ENCODE peak calls at places on chromosomes 12 and 14, in four cellular contexts. One of them, this sample, is unnamed.

GRCh38 chr12:52944683-52945388 is 4.1 kb upstream of the KRT18 start:
- DNase-seq in K562: no peak
- DNase-seq in GM12878: no peak
- DNase-seq in HepG2: no peak
- DNase-seq in this sample: no peak

GRCh38 chr14:21385170-21385904 is 1.5 kb upstream of the SUPT16H start:
- DNase-seq in GM12878: no peak
- DNase-seq in HepG2: no peak
- DNase-seq in K562: no peak
- DNase-seq in this sample: no peak

GRCh38 chr12:2375871-2376270 is 323.1 kb downstream of the CACNA1C start:
- DNase-seq in HepG2: no peak
- DNase-seq in GM12878: no peak
- DNase-seq in K562: no peak
- DNase-seq in this sample: no peak

GRCh38 chr12:55972045-55972843 is 1.6 kb upstream of the RAB5B start:
- DNase-seq in GM12878: no peak
- DNase-seq in K562: no peak
- DNase-seq in HepG2: peak
- DNase-seq in this sample: no peak

GRCh38 chr12:54358945-54359761 is 5.1 kb downstream of the GPR84 start:
- DNase-seq in GM12878: peak
- DNase-seq in K562: peak
- DNase-seq in HepG2: peak
- DNase-seq in this sample: peak

GRCh38 chr14:86015916-86016315 is 486.0 kb downstream of the FLRT2 start:
- DNase-seq in K562: no peak
- DNase-seq in HepG2: no peak
- DNase-seq in GM12878: no peak
- DNase-seq in this sample: no peak

GRCh38 chr12:84134797-84135366 is 777.7 kb downstream of the SLC6A15 start:
- DNase-seq in GM12878: no peak
- DNase-seq in HepG2: no peak
- DNase-seq in K562: no peak
- DNase-seq in this sample: no peak

GRCh38 chr12:2811791-2812190 is 677 bp upstream of the ITFG2 start:
- DNase-seq in K562: no peak
- DNase-seq in HepG2: no peak
- DNase-seq in GM12878: no peak
- DNase-seq in this sample: no peak

GRCh38 chr12:69443916-69444315 is 26.3 kb upstream of the FRS2 start:
- DNase-seq in K562: no peak
- DNase-seq in HepG2: no peak
- DNase-seq in GM12878: no peak
- DNase-seq in this sample: no peak

GRCh38 chr12:123939716-123940626 is 32.7 kb downstream of the CCDC92 start:
- DNase-seq in HepG2: no peak
- DNase-seq in K562: no peak
- DNase-seq in GM12878: no peak
- DNase-seq in this sample: no peak

GRCh38 chr14:99569725-99570541 is 34.1 kb downstream of the CCDC85C start:
- DNase-seq in HepG2: no peak
- DNase-seq in K562: no peak
- DNase-seq in GM12878: no peak
- DNase-seq in this sample: no peak

GRCh38 chr14:45426685-45427282 is 173.8 kb upstream of the MIS18BP1 start:
- DNase-seq in GM12878: peak
- DNase-seq in HepG2: peak
- DNase-seq in K562: peak
- DNase-seq in this sample: peak

GRCh38 chr12:43444940-43445564 is 107.0 kb downstream of the ADAMTS20 start:
- DNase-seq in HepG2: peak
- DNase-seq in K562: peak
- DNase-seq in GM12878: peak
- DNase-seq in this sample: peak

GRCh38 chr14:37599527-37600368 is 4.3 kb downstream of the TTC6 start:
- DNase-seq in HepG2: no peak
- DNase-seq in K562: no peak
- DNase-seq in GM12878: no peak
- DNase-seq in this sample: peak

GRCh38 chr12:442235-442884 is 17.4 kb upstream of the B4GALNT3 start:
- DNase-seq in K562: peak
- DNase-seq in HepG2: peak
- DNase-seq in GM12878: no peak
- DNase-seq in this sample: peak

GRCh38 chr12:80188566-80188965 is 89.2 kb downstream of the OTOGL start:
- DNase-seq in HepG2: no peak
- DNase-seq in K562: no peak
- DNase-seq in GM12878: no peak
- DNase-seq in this sample: no peak

GRCh38 chr12:79818856-79819255 is 116.0 kb downstream of the PPP1R12A start:
- DNase-seq in HepG2: no peak
- DNase-seq in GM12878: no peak
- DNase-seq in K562: no peak
- DNase-seq in this sample: no peak

GRCh38 chr12:46402861-46403731 is 30.5 kb upstream of the SLC38A2 start:
- DNase-seq in GM12878: no peak
- DNase-seq in K562: no peak
- DNase-seq in HepG2: peak
- DNase-seq in this sample: no peak

GRCh38 chr12:93879476-93880376 is 202.6 kb downstream of the CRADD start:
- DNase-seq in HepG2: no peak
- DNase-seq in K562: no peak
- DNase-seq in GM12878: no peak
- DNase-seq in this sample: no peak

GRCh38 chr14:83478741-83479140 is 1945.1 kb upstream of the SEL1L start:
- DNase-seq in HepG2: no peak
- DNase-seq in K562: no peak
- DNase-seq in GM12878: no peak
- DNase-seq in this sample: no peak

GRCh38 chr14:92121207-92121669 is 268 bp downstream of the NDUFB1 start:
- DNase-seq in K562: no peak
- DNase-seq in HepG2: peak
- DNase-seq in GM12878: no peak
- DNase-seq in this sample: peak

GRCh38 chr12:19200261-19200660 is 70.7 kb downstream of the PLEKHA5 start:
- DNase-seq in GM12878: no peak
- DNase-seq in K562: no peak
- DNase-seq in HepG2: no peak
- DNase-seq in this sample: no peak

GRCh38 chr12:19201653-19202052 is 72.1 kb downstream of the PLEKHA5 start:
- DNase-seq in HepG2: no peak
- DNase-seq in GM12878: no peak
- DNase-seq in K562: no peak
- DNase-seq in this sample: no peak

GRCh38 chr12:19198272-19198671 is 68.7 kb downstream of the PLEKHA5 start:
- DNase-seq in HepG2: no peak
- DNase-seq in K562: no peak
- DNase-seq in GM12878: no peak
- DNase-seq in this sample: no peak

GRCh38 chr12:19196959-19197630 is 67.6 kb downstream of the PLEKHA5 start:
- DNase-seq in GM12878: no peak
- DNase-seq in HepG2: no peak
- DNase-seq in K562: no peak
- DNase-seq in this sample: no peak

GRCh38 chr12:19199322-19199721 is 69.8 kb downstream of the PLEKHA5 start:
- DNase-seq in GM12878: no peak
- DNase-seq in K562: no peak
- DNase-seq in HepG2: no peak
- DNase-seq in this sample: no peak
- TF ChIP-seq SP1 in GM12878: no peak
- TF ChIP-seq SP1 in K562: no peak
- TF ChIP-seq SP1 in HepG2: no peak
- TF ChIP-seq SP1 in this sample: no peak

DNA sequence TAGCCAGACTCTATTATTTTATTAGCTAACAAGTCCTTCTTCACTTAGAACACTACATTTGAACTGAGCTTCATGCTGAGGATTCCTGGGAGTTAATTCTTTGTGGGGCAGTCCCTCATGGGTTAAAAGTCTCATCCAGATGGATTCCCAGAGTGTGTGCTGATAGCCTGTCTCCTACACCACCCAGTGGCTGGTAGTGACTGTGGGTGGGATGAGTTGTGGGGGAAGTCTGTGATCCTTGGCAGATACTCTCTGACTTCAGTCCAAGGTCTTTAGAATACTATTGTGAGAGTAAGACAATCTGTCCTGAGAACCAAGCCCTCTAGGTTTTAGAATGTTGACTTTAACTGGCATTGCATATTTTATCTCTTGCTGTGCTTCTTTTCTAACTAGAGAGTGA is 37.2 kb downstream of the AKAP6 start:
- DNase-seq in K562: no peak
- DNase-seq in GM12878: no peak
- DNase-seq in HepG2: no peak
- DNase-seq in this sample: no peak
- TF ChIP-seq BHLHE40 in K562: no peak
- TF ChIP-seq BHLHE40 in GM12878: no peak
- TF ChIP-seq BHLHE40 in HepG2: no peak
- TF ChIP-seq BHLHE40 in this sample: no peak

GRCh38 chr12:130162771-130163460 is 652 bp downstream of the FZD10 start:
- DNase-seq in GM12878: no peak
- DNase-seq in HepG2: no peak
- DNase-seq in K562: no peak
- DNase-seq in this sample: no peak

GRCh38 chr12:130160711-130161231 is 1.5 kb upstream of the FZD10 start:
- DNase-seq in HepG2: no peak
- DNase-seq in GM12878: no peak
- DNase-seq in K562: no peak
- DNase-seq in this sample: no peak

GRCh38 chr12:130162267-130162666 is at the start of gene FZD10:
- DNase-seq in K562: no peak
- DNase-seq in GM12878: no peak
- DNase-seq in HepG2: no peak
- DNase-seq in this sample: peak

GRCh38 chr12:130160306-130160705 is 2.0 kb upstream of the FZD10 start:
- DNase-seq in HepG2: no peak
- DNase-seq in GM12878: no peak
- DNase-seq in K562: no peak
- DNase-seq in this sample: no peak

GRCh38 chr12:130161261-130162231 is 718 bp upstream of the FZD10 start:
- DNase-seq in K562: no peak
- DNase-seq in HepG2: no peak
- DNase-seq in GM12878: no peak
- DNase-seq in this sample: peak
- TF ChIP-seq SP1 in K562: no peak
- TF ChIP-seq SP1 in HepG2: no peak
- TF ChIP-seq SP1 in GM12878: no peak
- TF ChIP-seq SP1 in this sample: no peak

GRCh38 chr12:71581206-71581605 is 82.4 kb downstream of the ZFC3H1 start:
- DNase-seq in GM12878: no peak
- DNase-seq in K562: no peak
- DNase-seq in HepG2: no peak
- DNase-seq in this sample: no peak

GRCh38 chr12:71578694-71579258 is 84.9 kb downstream of the ZFC3H1 start:
- DNase-seq in HepG2: no peak
- DNase-seq in K562: no peak
- DNase-seq in GM12878: no peak
- DNase-seq in this sample: no peak

DNA sequence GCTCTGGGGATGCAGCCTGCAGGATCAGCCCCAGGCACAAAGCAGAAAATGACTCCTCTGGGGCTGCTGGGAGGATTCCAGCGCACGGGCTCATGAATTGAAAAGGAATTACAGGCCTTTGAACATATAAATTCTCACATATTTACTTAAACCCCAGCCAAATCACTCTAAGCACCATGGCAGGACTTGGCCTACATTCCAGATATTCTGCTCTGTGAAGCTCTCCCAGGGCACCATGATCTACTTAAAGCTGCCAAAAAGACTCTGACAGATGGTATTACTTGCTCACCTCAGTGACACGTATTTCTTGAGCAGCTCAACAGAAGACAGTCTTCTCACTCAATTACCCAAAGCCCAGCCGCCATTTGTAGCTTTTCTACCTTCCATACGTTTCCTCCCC is 87.1 kb downstream of the ZFC3H1 start:
- DNase-seq in K562: no peak
- DNase-seq in HepG2: no peak
- DNase-seq in GM12878: no peak
- DNase-seq in this sample: no peak
- TF ChIP-seq BHLHE40 in K562: no peak
- TF ChIP-seq BHLHE40 in HepG2: no peak
- TF ChIP-seq BHLHE40 in GM12878: no peak
- TF ChIP-seq BHLHE40 in this sample: no peak

GRCh38 chr14:97692084-97692483 is 894.9 kb downstream of the VRK1 start:
- DNase-seq in HepG2: no peak
- DNase-seq in K562: no peak
- DNase-seq in GM12878: no peak
- DNase-seq in this sample: no peak

GRCh38 chr14:97703006-97703760 is 906.0 kb downstream of the VRK1 start:
- DNase-seq in GM12878: peak
- DNase-seq in K562: no peak
- DNase-seq in HepG2: no peak
- DNase-seq in this sample: no peak

GRCh38 chr14:97699026-97699425 is 901.8 kb downstream of the VRK1 start:
- DNase-seq in HepG2: no peak
- DNase-seq in K562: no peak
- DNase-seq in GM12878: no peak
- DNase-seq in this sample: no peak

DNA sequence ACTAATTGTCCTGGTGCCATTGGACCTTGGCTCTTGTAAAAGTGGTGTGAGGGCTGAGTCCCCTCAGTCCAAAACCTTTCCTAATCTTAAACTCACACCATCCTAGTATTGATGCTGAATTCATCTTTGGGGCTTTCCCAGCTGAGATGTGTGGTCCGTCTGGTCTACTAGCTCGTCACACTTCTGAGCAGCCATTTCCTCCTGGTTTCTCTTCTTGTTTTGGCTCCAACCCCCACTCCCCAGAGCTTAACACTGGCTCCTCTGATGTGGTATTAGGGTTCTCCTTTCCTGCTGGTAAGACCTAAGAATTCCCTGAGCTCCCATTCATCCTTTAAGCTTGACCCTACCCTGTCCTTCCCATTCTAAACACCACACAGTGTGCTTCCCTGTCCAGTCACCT is 900.6 kb downstream of the VRK1 start:
- DNase-seq in GM12878: no peak
- DNase-seq in K562: no peak
- DNase-seq in HepG2: no peak
- DNase-seq in this sample: no peak
- TF ChIP-seq SP1 in GM12878: no peak
- TF ChIP-seq SP1 in K562: no peak
- TF ChIP-seq SP1 in HepG2: no peak
- TF ChIP-seq SP1 in this sample: no peak

GRCh38 chr14:101032433-101032832 is 128.9 kb upstream of the RTL1 start:
- DNase-seq in K562: no peak
- DNase-seq in HepG2: no peak
- DNase-seq in GM12878: no peak
- DNase-seq in this sample: no peak

GRCh38 chr14:101031721-101032120 is 128.2 kb upstream of the RTL1 start:
- DNase-seq in HepG2: no peak
- DNase-seq in GM12878: no peak
- DNase-seq in K562: no peak
- DNase-seq in this sample: no peak

GRCh38 chr14:101029668-101030290 is 126.3 kb upstream of the RTL1 start:
- DNase-seq in GM12878: no peak
- DNase-seq in HepG2: no peak
- DNase-seq in K562: no peak
- DNase-seq in this sample: no peak

GRCh38 chr14:101030586-101030985 is 127.1 kb upstream of the RTL1 start:
- DNase-seq in GM12878: no peak
- DNase-seq in K562: no peak
- DNase-seq in HepG2: no peak
- DNase-seq in this sample: no peak

GRCh38 chr14:101031186-101031585 is 127.7 kb upstream of the RTL1 start:
- DNase-seq in GM12878: no peak
- DNase-seq in HepG2: no peak
- DNase-seq in K562: no peak
- DNase-seq in this sample: no peak
- TF ChIP-seq BHLHE40 in GM12878: no peak
- TF ChIP-seq BHLHE40 in HepG2: no peak
- TF ChIP-seq BHLHE40 in K562: no peak
- TF ChIP-seq BHLHE40 in this sample: no peak

This sample was measured in HEK293T.